ENCODE peak calls at places on chromosomes 4 and X, in five cellular contexts. F is GM12891, G is right lobe of liver, Y is heart left ventricle, U is tibial nerve. X is an unnamed sample.

GRCh38 chr4:153074501-153075255 is 129.6 kb upstream of the TRIM2 start:
- DNase-seq in F (no peak), G (no peak), Y (no peak), U (no peak), X (no peak)

GRCh38 chr4:163495900-163496299 is 1.4 kb downstream of the TMA16 start:
- DNase-seq in F (no peak), G (no peak), Y (no peak), U (no peak), X (no peak)

GRCh38 chr4:121380448-121381147 is at the start of gene QRFPR:
- DNase-seq in F (no peak), G (no peak), Y (peak), U (no peak), X (no peak)

GRCh38 chr4:2254665-2255500 is 7.0 kb downstream of the MXD4 start:
- DNase-seq in F (no peak), G (no peak), Y (no peak), U (peak), X (peak)

GRCh38 chr4:153530284-153530995 is 64.3 kb downstream of the TMEM131L start:
- DNase-seq in F (no peak), G (no peak), Y (no peak), U (no peak), X (no peak)

GRCh38 chr4:17206829-17207773 is 304.8 kb downstream of the QDPR start:
- DNase-seq in F (no peak), G (no peak), Y (no peak), U (no peak), X (no peak)

GRCh38 chrX:22665818-22666217 is 333.9 kb upstream of the DDX53 start:
- DNase-seq in F (no peak), G (no peak), Y (no peak), U (no peak), X (no peak)

GRCh38 chr4:40193018-40193571 is 3.7 kb upstream of the RHOH start:
- DNase-seq in F (no peak), G (no peak), Y (no peak), U (no peak), X (no peak)

GRCh38 chr4:147345662-147346061 is 135.2 kb upstream of the EDNRA start:
- DNase-seq in F (no peak), G (no peak), Y (no peak), U (no peak), X (no peak)

GRCh38 chrX:109826954-109827708 is 94.1 kb upstream of the ACSL4 start:
- DNase-seq in F (no peak), G (no peak), Y (no peak), U (no peak), X (no peak)

GRCh38 chr4:173261052-173261451 is 73.1 kb downstream of the HMGB2 start:
- DNase-seq in F (no peak), G (no peak), Y (no peak), U (no peak), X (no peak)

GRCh38 chr4:26365537-26366150 is 44.8 kb downstream of the RBPJ start:
- DNase-seq in F (no peak), G (no peak), Y (no peak), U (no peak), X (no peak)

GRCh38 chrX:2848806-2849420 is 20.2 kb downstream of the GYG2 start:
- DNase-seq in F (no peak), G (no peak), Y (no peak), U (no peak), X (no peak)

GRCh38 chr4:96073446-96073845 is 233.6 kb downstream of the PDHA2 start:
- DNase-seq in F (no peak), G (no peak), Y (no peak), U (no peak), X (no peak)

GRCh38 chrX:153775631-153776595 is 4.9 kb upstream of the SRPK3 start:
- DNase-seq in F (no peak), G (peak), Y (peak), U (no peak), X (no peak)

GRCh38 chr4:150867148-150867547 is 147.9 kb downstream of the LRBA start:
- DNase-seq in F (peak), G (no peak), Y (no peak), U (peak), X (no peak)

GRCh38 chr4:128812360-128812958 is 3.0 kb downstream of the JADE1 start:
- DNase-seq in F (peak), G (peak), Y (peak), U (peak), X (peak)
- TF ChIP-seq POLR2A in F (peak), G (no peak), Y (no peak), U (no peak), X (no peak)

GRCh38 chr4:87220094-87220831 is at the start of gene KLHL8:
- DNase-seq in F (peak), G (peak), Y (peak), U (peak), X (peak)
- TF ChIP-seq POLR2A in F (peak), G (peak), Y (no peak), U (peak), X (no peak)

GRCh38 chrX:119606508-119607389 is 525 bp upstream of the NKRF start:
- DNase-seq in F (no peak), G (no peak), Y (no peak), U (no peak), X (no peak)
- TF ChIP-seq POLR2A in F (no peak), G (peak), Y (no peak), U (no peak), X (no peak)

GRCh38 chr4:122917731-122918130 is 4.7 kb downstream of the NUDT6 start:
- DNase-seq in F (no peak), G (no peak), Y (no peak), U (no peak), X (no peak)

GRCh38 chr4:122921971-122922876 is at the start of gene NUDT6:
- DNase-seq in F (peak), G (peak), Y (peak), U (peak), X (peak)

GRCh38 chr4:122921300-122921699 is 1.1 kb downstream of the NUDT6 start:
- DNase-seq in F (no peak), G (no peak), Y (no peak), U (no peak), X (no peak)

GRCh38 chr4:122920473-122920872 is 1.9 kb downstream of the NUDT6 start:
- DNase-seq in F (no peak), G (no peak), Y (no peak), U (no peak), X (no peak)

GRCh38 chr4:122922877-122923511 is 597 bp upstream of the NUDT6 start:
- DNase-seq in F (peak), G (peak), Y (peak), U (peak), X (peak)
- TF ChIP-seq POLR2A in F (no peak), G (no peak), Y (no peak), U (no peak), X (no peak)

GRCh38 chrX:120604359-120604782 is 470 bp downstream of the MCTS1 start:
- DNase-seq in F (peak), G (no peak), Y (peak), U (no peak), X (no peak)

DNA sequence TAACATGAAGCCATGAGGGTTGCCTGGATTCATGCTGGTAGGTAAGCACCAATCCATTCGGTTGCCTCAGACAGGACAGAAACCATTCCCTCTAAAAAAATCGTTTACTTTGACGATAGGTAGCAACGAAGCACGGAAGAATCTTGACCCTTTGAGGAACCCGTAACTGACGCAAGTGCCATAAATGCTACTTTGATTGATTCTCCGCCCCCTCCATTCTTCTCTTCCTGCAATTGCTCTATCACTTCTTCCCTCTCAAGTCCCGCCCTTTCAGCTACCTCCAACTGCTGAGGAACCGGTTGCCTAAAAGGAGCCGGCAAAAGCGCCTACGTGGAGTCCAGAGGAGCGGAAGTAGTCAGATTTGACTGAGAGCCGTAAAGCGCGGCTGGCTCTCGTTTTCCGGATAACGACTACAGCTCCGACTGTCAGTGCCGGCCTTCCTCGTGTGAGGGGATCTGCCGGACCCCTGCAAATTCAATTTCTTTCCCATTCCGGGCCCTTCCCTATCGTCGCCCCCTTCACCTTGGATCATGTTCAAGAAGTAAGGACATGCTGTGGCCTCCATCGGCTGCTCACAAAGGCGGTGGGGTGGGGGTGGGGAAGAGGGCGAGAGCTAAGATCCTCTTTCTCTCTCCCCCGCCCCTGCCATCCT is at the start of gene MCTS1:
- DNase-seq in F (peak), G (peak), Y (peak), U (peak), X (peak)
- TF ChIP-seq POLR2A in F (peak), G (peak), Y (no peak), U (no peak), X (no peak)

GRCh38 chr4:48904541-48905142 is 1.9 kb downstream of the OCIAD2 start:
- DNase-seq in F (no peak), G (no peak), Y (no peak), U (no peak), X (no peak)

GRCh38 chr4:48905363-48906015 is 1.1 kb downstream of the OCIAD2 start:
- DNase-seq in F (no peak), G (peak), Y (no peak), U (no peak), X (no peak)

GRCh38 chr4:48908687-48909086 is 2.1 kb upstream of the OCIAD2 start:
- DNase-seq in F (no peak), G (no peak), Y (no peak), U (no peak), X (no peak)

GRCh38 chr4:48907706-48908477 is 1.3 kb upstream of the OCIAD2 start:
- DNase-seq in F (no peak), G (no peak), Y (no peak), U (no peak), X (no peak)

DNA sequence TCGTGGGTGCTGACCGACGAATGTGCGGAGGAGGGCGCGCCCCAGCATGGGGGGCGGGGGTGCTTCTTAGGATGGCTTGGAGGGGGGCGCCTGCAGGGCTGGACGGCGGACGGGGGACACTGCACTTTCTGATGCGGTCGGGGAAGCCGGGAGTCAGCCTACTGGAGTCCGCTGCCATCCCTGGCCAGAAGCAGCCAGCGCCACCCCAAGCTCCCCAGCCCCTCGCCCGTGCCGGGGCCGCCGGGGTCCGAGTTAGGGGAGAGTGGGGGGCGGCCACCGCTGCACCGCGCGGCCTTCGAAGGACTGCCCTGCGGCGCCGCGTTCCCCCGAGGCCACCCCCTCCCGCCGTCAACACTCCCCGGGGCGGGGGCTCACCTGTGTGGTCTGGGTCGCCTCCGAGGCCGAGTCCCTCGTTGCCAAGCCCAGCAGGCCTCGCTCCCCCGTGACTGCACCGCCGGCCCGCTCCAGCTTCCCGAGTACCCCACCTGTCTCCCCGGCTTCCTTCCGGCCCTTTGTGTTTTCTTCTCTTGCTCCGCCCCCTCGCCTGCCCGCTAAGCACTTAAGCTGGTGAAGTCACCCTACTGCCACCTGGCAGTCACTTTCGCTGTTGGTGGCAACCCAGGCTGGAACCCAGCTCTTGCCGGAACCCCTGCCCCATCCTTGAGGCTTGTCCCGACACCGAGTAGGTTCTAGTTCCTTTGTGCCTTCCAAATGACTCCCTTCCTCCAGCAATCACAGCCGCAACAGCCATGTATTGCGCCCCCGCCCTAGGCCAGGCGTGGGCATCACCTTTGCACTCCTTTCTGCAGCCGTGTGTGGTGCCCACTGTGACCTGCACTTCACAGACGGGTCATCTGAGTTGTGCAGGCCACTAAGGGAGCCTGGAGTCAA is at the start of gene OCIAD2:
- DNase-seq in F (peak), G (peak), Y (peak), U (no peak), X (peak)
- TF ChIP-seq POLR2A in F (peak), G (peak), Y (no peak), U (no peak), X (no peak)